ENCODE peak calls at places on chromosome 9, in seven cellular contexts. N, F, H, A, B, I and M are unnamed samples.

GRCh38 chr9:36092509-36093215 is 43.9 kb upstream of the GLIPR2 start:
- DNase-seq in N (no peak), F (peak), A (no peak), I (no peak), B (peak), H (no peak), M (no peak)

GRCh38 chr9:109194157-109194556 is 27.1 kb upstream of the FRRS1L start:
- DNase-seq in A (no peak), I (no peak), B (no peak), F (no peak), H (no peak), N (no peak), M (no peak)

GRCh38 chr9:111803924-111804323 is 9.2 kb upstream of the SHOC1 start:
- DNase-seq in F (peak), A (no peak), B (no peak), I (no peak), H (no peak), N (no peak), M (no peak)

GRCh38 chr9:128917151-128917849 is 3.5 kb upstream of the PHYHD1 start:
- DNase-seq in H (no peak), B (no peak), A (no peak), N (peak), F (no peak), I (no peak), M (no peak)

GRCh38 chr9:34276772-34277171 is 52.3 kb downstream of the KIF24 start:
- DNase-seq in H (no peak), N (no peak), B (no peak), I (no peak), F (no peak), A (no peak), M (no peak)

GRCh38 chr9:134188421-134189166 is 24.2 kb upstream of the RNU6ATAC start:
- DNase-seq in H (no peak), I (no peak), B (no peak), F (no peak), N (peak), A (no peak), M (peak)

GRCh38 chr9:104085538-104085937 is 8.6 kb upstream of the SMC2 start:
- DNase-seq in N (no peak), I (no peak), F (no peak), B (no peak), A (no peak), H (no peak), M (no peak)

GRCh38 chr9:21811914-21812313 is 9.5 kb downstream of the MTAP start:
- DNase-seq in I (no peak), B (no peak), H (no peak), F (no peak), N (no peak), A (no peak), M (no peak)

GRCh38 chr9:92963831-92964606 is 16.7 kb downstream of the FGD3 start:
- DNase-seq in I (no peak), A (peak), B (no peak), H (no peak), N (no peak), F (peak), M (peak)

GRCh38 chr9:93949694-93950449 is 5.3 kb downstream of the BARX1 start:
- DNase-seq in N (no peak), B (peak), I (no peak), H (no peak), A (peak), F (no peak), M (no peak)

GRCh38 chr9:123687246-123687721 is 242.6 kb downstream of the DENND1A start:
- DNase-seq in H (no peak), I (no peak), N (no peak), B (no peak), F (no peak), A (no peak), M (no peak)